ENCODE peak calls at places on chromosome 19, in nine cellular contexts. L is GM23338, A is heart left ventricle, R is psoas muscle, C is astrocyte, V is mesenchymal stem cell, J is neural progenitor cell, Y is cardiac muscle cell, I is GM23248. T is an unnamed sample.

GRCh38 chr19:9857920-9858746 is 23.0 kb downstream of the PIN1 start:
- DNase-seq in L (no peak), A (no peak), R (no peak), C (no peak), V (no peak), J (no peak), Y (no peak), I (no peak), T (no peak)

GRCh38 chr19:34366670-34367423 is 1.9 kb downstream of the GPI start:
- DNase-seq in L (no peak), A (no peak), R (peak; percentile 24), C (peak; percentile 60), V (peak; percentile 26), J (no peak), Y (peak; percentile 93), I (peak; percentile 73), T (no peak)

GRCh38 chr19:33260628-33261418 is 35.2 kb upstream of the SLC7A10 start:
- DNase-seq in L (no peak), A (peak; percentile 56), R (no peak), C (no peak), V (no peak), J (no peak), Y (no peak), I (no peak), T (no peak)

GRCh38 chr19:45154064-45154827 is 6.5 kb downstream of the NKPD1 start:
- DNase-seq in L (no peak), A (no peak), R (no peak), C (peak; percentile 76), V (peak; percentile 83), J (no peak), Y (peak; percentile 94), I (peak; percentile 72), T (no peak)

GRCh38 chr19:30207357-30207756 is 164.8 kb upstream of the ZNF536 start:
- DNase-seq in L (no peak), A (no peak), R (no peak), C (no peak), V (no peak), J (no peak), Y (no peak), I (no peak), T (no peak)

GRCh38 chr19:2747349-2747748 is 7.5 kb upstream of the SLC39A3 start:
- DNase-seq in L (no peak), A (no peak), R (no peak), C (no peak), V (no peak), J (no peak), Y (no peak), I (no peak), T (no peak)

GRCh38 chr19:43776285-43776684 is 4.5 kb downstream of the KCNN4 start:
- DNase-seq in L (no peak), A (no peak), R (peak; percentile 6), C (no peak), V (no peak), J (no peak), Y (no peak), I (no peak), T (no peak)

GRCh38 chr19:29467824-29468401 is 57.9 kb upstream of the VSTM2B start:
- DNase-seq in L (peak; percentile 69), A (no peak), R (no peak), C (no peak), V (no peak), J (peak; percentile 56), Y (peak; percentile 11), I (peak; percentile 30), T (no peak)

DNA sequence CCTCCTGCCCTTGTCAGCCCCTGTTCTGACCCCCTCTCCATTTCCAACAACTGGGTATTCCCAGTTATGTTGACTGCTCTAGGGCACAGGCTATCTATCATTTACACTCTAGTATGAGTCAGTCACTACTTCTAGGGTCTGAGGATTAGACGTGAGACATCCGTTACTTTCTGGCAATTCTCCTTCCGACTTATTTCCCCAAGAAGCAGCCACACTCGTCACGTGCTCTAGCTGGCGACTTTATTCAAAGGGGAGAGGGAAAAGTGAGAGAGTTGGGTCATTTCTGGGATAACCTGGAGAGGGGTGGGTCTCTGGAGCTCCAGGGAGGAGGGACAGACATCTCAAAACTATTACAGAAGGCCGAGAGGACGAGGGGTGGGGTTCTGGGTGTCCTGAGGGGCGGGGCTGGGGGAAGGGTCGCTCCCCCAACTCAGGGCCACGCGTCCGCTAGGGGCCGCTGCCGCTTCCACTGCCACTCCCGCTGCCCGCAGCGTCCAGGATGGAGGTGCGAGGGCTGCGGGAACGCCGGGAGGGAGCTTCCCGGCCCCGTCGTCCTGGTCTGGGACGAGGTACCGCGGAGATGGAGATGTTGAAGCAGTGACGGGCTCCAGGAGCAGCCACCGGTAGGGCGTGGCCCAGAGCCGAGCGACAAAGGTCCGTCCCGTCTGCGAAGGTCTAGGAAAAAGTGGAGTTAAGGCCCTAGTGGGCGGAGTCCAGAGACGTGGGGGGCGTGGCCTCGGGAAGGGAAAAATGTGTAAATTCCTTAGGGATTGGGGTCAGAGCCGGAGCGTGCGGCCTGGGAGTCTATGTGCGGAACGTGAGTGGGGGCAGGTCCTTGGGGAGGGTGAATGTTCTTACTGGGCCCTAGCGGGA is 8.9 kb downstream of the RTBDN start:
- DNase-seq in L (peak; percentile 96), A (no peak), R (no peak), C (no peak), V (peak; percentile 39), J (peak; percentile 92), Y (peak; percentile 73), I (peak; percentile 44), T (no peak)
- H3K4me3 ChIP-seq in L (peak overlapping the region; percentile 58), A (no peak overlapping the region), R (no peak overlapping the region), C (no peak overlapping the region), V (peak overlapping the region; percentile 28), J (peak overlapping the region; percentile 28), Y (no peak overlapping the region), I (peak overlapping the region; percentile 12), T (no peak overlapping the region)

GRCh38 chr19:18761531-18762110 is 29.5 kb downstream of the COMP start:
- DNase-seq in L (no peak), A (no peak), R (no peak), C (no peak), V (no peak), J (no peak), Y (no peak), I (no peak), T (no peak)
- H3K4me1 ChIP-seq in L (no peaks in the 10 kb centered on the region), A (peaks cover 20% of the 10 kb centered on the region), R (peaks cover 31% of the 10 kb centered on the region), C (peaks cover 36% of the 10 kb centered on the region), V (peaks cover 11% of the 10 kb centered on the region), J (no peaks in the 10 kb centered on the region), Y (peaks cover 4% of the 10 kb centered on the region), I (peaks cover 21% of the 10 kb centered on the region), T (no peaks in the 10 kb centered on the region)

GRCh38 chr19:16457195-16457953 is 14.4 kb downstream of the EPS15L1 start:
- DNase-seq in L (peak; percentile 47), A (peak; percentile 45), R (peak; percentile 76), C (peak; percentile 35), V (peak; percentile 58), J (peak; percentile 23), Y (peak; percentile 67), I (peak; percentile 60), T (no peak)

GRCh38 chr19:16458391-16459128 is 13.2 kb downstream of the EPS15L1 start:
- DNase-seq in L (no peak), A (no peak), R (peak; percentile 81), C (no peak), V (no peak), J (no peak), Y (no peak), I (no peak), T (no peak)

GRCh38 chr19:16457954-16458331 is 13.8 kb downstream of the EPS15L1 start:
- DNase-seq in L (no peak), A (no peak), R (peak; percentile 87), C (no peak), V (no peak), J (no peak), Y (no peak), I (no peak), T (no peak)

GRCh38 chr19:16455489-16455888 is 16.3 kb downstream of the EPS15L1 start:
- DNase-seq in L (no peak), A (no peak), R (no peak), C (no peak), V (no peak), J (no peak), Y (no peak), I (no peak), T (no peak)

DNA sequence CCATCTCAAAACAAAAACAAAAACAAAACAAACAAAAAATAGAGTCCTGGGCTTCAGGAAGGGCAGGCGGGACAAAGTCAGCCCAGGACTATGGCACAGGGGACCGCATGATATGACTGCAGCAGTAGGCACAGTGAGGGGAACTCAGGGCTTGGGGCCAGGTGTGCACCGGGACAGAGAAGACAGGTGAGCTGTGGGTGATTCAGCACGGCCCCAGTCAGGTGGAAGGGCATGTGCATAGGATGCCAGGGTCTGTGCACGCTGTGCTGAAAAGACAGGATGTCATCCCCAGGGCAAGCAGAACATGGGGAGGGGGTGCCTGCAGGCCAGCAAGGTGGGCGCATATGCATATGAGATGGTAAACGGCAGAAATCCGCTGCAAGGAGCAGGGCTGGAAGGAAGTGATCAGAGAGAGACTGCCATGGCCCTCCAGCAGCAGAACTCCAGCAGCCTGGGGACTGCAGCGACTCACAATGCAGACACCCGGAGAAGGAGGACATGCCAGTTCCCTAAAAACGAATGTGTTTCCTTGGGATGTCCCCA is 15.0 kb downstream of the EPS15L1 start:
- DNase-seq in L (peak; percentile 51), A (no peak), R (no peak), C (no peak), V (peak; percentile 36), J (no peak), Y (no peak), I (peak; percentile 32), T (no peak)
- H3K4me3 ChIP-seq in L (peak overlapping the region; percentile 35), A (peak overlapping the region; percentile 12), R (peak overlapping the region; percentile 44), C (peak overlapping the region; percentile 29), V (no peak overlapping the region), J (no peak overlapping the region), Y (no peak overlapping the region), I (no peak overlapping the region), T (no peak overlapping the region)

DNA sequence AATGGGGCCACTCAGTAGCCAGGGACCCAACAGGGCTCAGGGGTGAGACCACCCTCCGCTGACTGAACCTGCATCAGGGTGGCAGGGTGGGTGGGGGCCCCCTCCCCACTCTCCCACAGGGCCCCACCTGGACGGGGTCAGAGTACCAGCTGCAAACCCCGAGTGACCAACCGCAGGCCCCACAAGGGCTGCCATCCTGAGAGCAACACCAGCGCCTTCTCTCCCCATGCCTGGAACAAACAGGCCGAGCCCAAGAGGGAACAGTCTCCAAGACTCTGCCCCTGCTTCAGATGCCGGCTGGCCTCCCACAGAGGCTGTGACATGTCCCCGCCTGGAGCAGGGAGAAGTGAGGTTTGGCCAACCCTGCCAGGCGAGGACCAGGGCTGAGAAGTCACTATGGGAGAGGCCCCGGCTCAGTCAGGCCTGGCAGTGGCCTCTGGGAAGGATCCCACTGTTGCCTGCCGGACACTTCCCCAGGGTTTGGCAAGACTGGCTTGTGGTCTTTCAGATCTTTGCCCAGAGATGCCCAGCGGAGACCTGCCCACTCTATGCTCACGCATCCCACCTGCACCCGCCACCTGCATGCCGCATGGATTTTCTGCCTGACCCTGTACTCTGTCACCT is 27.2 kb downstream of the MPND start:
- DNase-seq in L (no peak), A (peak; percentile 15), R (no peak), C (no peak), V (no peak), J (no peak), Y (no peak), I (no peak), T (peak; percentile 47)
- H3K4me1 ChIP-seq in L (peaks cover 22% of the 10 kb centered on the region), A (peaks cover 86% of the 10 kb centered on the region), R (peaks cover 82% of the 10 kb centered on the region), C (peaks cover 46% of the 10 kb centered on the region), V (peaks cover 81% of the 10 kb centered on the region), J (peaks cover 24% of the 10 kb centered on the region), Y (peaks cover 19% of the 10 kb centered on the region), I (peaks cover 69% of the 10 kb centered on the region), T (peaks cover 43% of the 10 kb centered on the region)

DNA sequence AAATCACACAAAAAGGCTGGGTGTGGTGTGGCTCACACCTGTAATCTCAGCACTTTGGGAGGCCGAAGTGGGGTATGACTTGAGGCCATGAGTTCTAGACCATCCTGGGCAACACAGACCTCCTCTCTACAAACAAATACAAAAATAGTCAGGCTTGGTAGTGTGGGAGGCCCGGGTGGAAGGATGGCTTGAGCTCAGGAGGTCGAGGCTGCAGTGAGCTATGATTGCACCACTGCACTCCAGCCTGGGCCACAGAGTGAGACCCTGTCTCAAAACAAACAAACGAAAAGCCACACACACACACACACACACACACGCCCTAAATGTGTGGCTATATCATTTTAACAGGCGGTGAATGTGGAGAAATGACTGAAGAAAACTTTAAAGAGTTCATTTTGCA is 904 bp upstream of the ZNF557 start:
- DNase-seq in L (no peak), A (no peak), R (no peak), C (no peak), V (no peak), J (no peak), Y (no peak), I (no peak), T (no peak)
- H3K4me3 ChIP-seq in L (peak overlapping the region; percentile 34), A (peak overlapping the region; percentile 93), R (peak overlapping the region; percentile 100), C (no peak overlapping the region), V (no peak overlapping the region), J (peak overlapping the region; percentile 98), Y (no peak overlapping the region), I (peak overlapping the region; percentile 95), T (no peak overlapping the region)

T was measured in right lobe of liver.